ENCODE peak calls at places on chromosomes 12 and 14, in eight cellular contexts. Q is HCT116, A is A549, F is IMR-90, C is ovary, K is stomach, Y is heart left ventricle, I is body of pancreas. N is an unnamed sample.

GRCh38 chr12:96571101-96571862 is 81.9 kb downstream of the CFAP54 start:
- DNase-seq in Q (no peak), A (no peak), F (no peak), C (no peak), K (no peak), Y (no peak), I (no peak), N (no peak)

GRCh38 chr14:67360469-67361206 is 510 bp downstream of the EIF2S1 start:
- DNase-seq in Q (no peak), A (peak; percentile 12), F (no peak), C (no peak), K (no peak), Y (no peak), I (no peak), N (no peak)

GRCh38 chr12:47017901-47018479 is 61.4 kb upstream of the PCED1B start:
- DNase-seq in Q (no peak), A (peak; percentile 22), F (peak; percentile 28), C (no peak), K (no peak), Y (no peak), I (no peak), N (no peak)

GRCh38 chr12:116863275-116863767 is 17.9 kb downstream of the HRK start:
- DNase-seq in Q (peak; percentile 54), A (no peak), F (peak; percentile 75), C (no peak), K (no peak), Y (no peak), I (no peak), N (no peak)

GRCh38 chr12:34393086-34393820 is 371.0 kb downstream of the ALG10 start:
- DNase-seq in Q (no peak), A (no peak), F (no peak), C (peak; percentile 15), K (peak; percentile 14), Y (peak; percentile 50), I (no peak), N (peak; percentile 49)

GRCh38 chr14:63875311-63875710 is 22.5 kb downstream of the SYNE2 start:
- DNase-seq in Q (no peak), A (no peak), F (peak; percentile 91), C (no peak), K (no peak), Y (no peak), I (no peak), N (no peak)

GRCh38 chr14:51318777-51319176 is 78.7 kb downstream of the TMX1 start:
- DNase-seq in Q (no peak), A (no peak), F (no peak), C (no peak), K (no peak), Y (no peak), I (no peak), N (no peak)

GRCh38 chr12:22443379-22444316 is 100.7 kb downstream of the C2CD5 start:
- DNase-seq in Q (peak; percentile 75), A (peak; percentile 51), F (peak; percentile 79), C (peak; percentile 52), K (peak; percentile 69), Y (no peak), I (peak; percentile 62), N (peak; percentile 78)

GRCh38 chr12:47080725-47081502 is 1.2 kb upstream of the AMIGO2 start:
- DNase-seq in Q (no peak), A (no peak), F (peak; percentile 50), C (peak; percentile 70), K (peak; percentile 50), Y (peak; percentile 81), I (peak; percentile 27), N (peak; percentile 87)

GRCh38 chr12:17372508-17372907 is 717.5 kb downstream of the RERGL start:
- DNase-seq in Q (no peak), A (no peak), F (no peak), C (no peak), K (no peak), Y (no peak), I (no peak), N (no peak)

GRCh38 chr12:62268956-62269355 is 8.8 kb downstream of the USP15 start:
- DNase-seq in Q (no peak), A (no peak), F (peak; percentile 85), C (no peak), K (no peak), Y (no peak), I (no peak), N (no peak)

GRCh38 chr12:85029456-85029855 is 6.6 kb downstream of the TSPAN19 start:
- DNase-seq in Q (peak; percentile 21), A (peak; percentile 16), F (peak; percentile 26), C (no peak), K (no peak), Y (no peak), I (no peak), N (no peak)

GRCh38 chr14:38721822-38722431 is 381.1 kb downstream of the SEC23A start:
- DNase-seq in Q (peak; percentile 40), A (peak; percentile 18), F (peak; percentile 31), C (no peak), K (peak; percentile 65), Y (no peak), I (peak; percentile 76), N (no peak)

GRCh38 chr12:31999692-32000091 is 40.5 kb downstream of the RESF1 start:
- DNase-seq in Q (no peak), A (no peak), F (peak; percentile 1), C (no peak), K (no peak), Y (no peak), I (no peak), N (no peak)

GRCh38 chr14:32608880-32609279 is 279.8 kb downstream of the AKAP6 start:
- DNase-seq in Q (no peak), A (no peak), F (no peak), C (no peak), K (no peak), Y (no peak), I (no peak), N (no peak)

GRCh38 chr12:13179159-13180074 is 17.1 kb upstream of the EMP1 start:
- DNase-seq in Q (no peak), A (peak; percentile 33), F (peak; percentile 37), C (no peak), K (peak; percentile 64), Y (no peak), I (peak; percentile 38), N (peak; percentile 74)

DNA sequence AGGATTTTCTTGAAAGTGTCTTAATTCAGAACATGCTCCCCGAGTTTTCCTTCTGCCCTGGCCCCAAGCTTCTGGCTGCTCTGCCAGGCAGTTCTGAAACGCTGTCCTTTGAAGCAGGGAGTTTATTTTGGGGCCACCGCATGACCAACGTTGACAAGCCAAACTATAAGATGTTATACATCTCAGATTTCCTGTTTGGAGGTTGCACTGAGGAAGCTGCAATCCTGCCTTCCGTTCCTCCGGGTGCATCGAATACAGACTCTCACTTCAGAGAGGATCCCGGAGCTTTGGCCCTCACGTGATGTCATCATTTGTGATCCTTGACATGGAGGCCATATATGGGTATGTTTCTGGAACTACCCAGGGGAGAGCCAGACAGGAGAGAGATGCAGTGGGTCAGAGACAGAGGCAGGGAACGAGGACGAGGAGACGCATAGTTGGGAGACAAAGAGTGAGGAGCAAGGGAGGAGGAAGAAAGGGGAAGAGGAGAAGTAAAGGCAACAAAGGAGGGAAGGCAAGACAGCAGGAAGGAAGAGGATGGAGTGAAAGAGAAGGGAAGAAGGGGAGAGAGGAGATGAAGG is at the start of gene ASB2:
- DNase-seq in Q (no peak), A (no peak), F (peak; percentile 52), C (no peak), K (no peak), Y (no peak), I (no peak), N (peak; percentile 92)
- TF ChIP-seq POLR2A in Q (no peak), A (no peak), F (no peak), C (no peak), K (no peak), Y (peak; percentile 54), I (no peak), N (peak; percentile 94)

GRCh38 chr14:89037065-89037464 is 212.6 kb downstream of the TTC8 start:
- DNase-seq in Q (no peak), A (no peak), F (no peak), C (no peak), K (no peak), Y (no peak), I (no peak), N (no peak)

GRCh38 chr14:89040080-89040437 is 215.6 kb downstream of the TTC8 start:
- DNase-seq in Q (no peak), A (no peak), F (no peak), C (no peak), K (no peak), Y (no peak), I (no peak), N (no peak)

GRCh38 chr14:89042021-89042420 is 217.6 kb downstream of the TTC8 start:
- DNase-seq in Q (no peak), A (no peak), F (no peak), C (no peak), K (no peak), Y (no peak), I (no peak), N (no peak)

GRCh38 chr14:89040438-89041244 is 216.2 kb downstream of the TTC8 start:
- DNase-seq in Q (peak; percentile 73), A (peak; percentile 76), F (peak; percentile 86), C (peak; percentile 92), K (peak; percentile 94), Y (peak; percentile 93), I (peak; percentile 91), N (peak; percentile 95)

GRCh38 chr14:89041245-89041585 is 216.8 kb downstream of the TTC8 start:
- DNase-seq in Q (peak; percentile 27), A (no peak), F (no peak), C (no peak), K (peak; percentile 74), Y (no peak), I (peak; percentile 74), N (no peak)
- H3K27ac ChIP-seq in Q (peak overlapping the region; percentile 82), A (peak overlapping the region; percentile 81), F (peak overlapping the region; percentile 80), C (peak overlapping the region; percentile 78), K (peak overlapping the region; percentile 89), Y (peak overlapping the region; percentile 51), I (peak overlapping the region; percentile 92), N (peak overlapping the region; percentile 93)

GRCh38 chr14:54715244-54715643 is 148.3 kb downstream of the SAMD4A start:
- DNase-seq in Q (peak; percentile 4), A (no peak), F (peak; percentile 53), C (no peak), K (no peak), Y (no peak), I (no peak), N (no peak)

GRCh38 chr14:54712371-54712998 is 145.6 kb downstream of the SAMD4A start:
- DNase-seq in Q (no peak), A (no peak), F (peak; percentile 59), C (no peak), K (no peak), Y (no peak), I (no peak), N (no peak)

GRCh38 chr14:54711812-54712211 is 144.9 kb downstream of the SAMD4A start:
- DNase-seq in Q (no peak), A (no peak), F (no peak), C (no peak), K (no peak), Y (no peak), I (no peak), N (no peak)

GRCh38 chr14:54711312-54711711 is 144.4 kb downstream of the SAMD4A start:
- DNase-seq in Q (no peak), A (no peak), F (no peak), C (no peak), K (no peak), Y (no peak), I (no peak), N (no peak)

GRCh38 chr14:54713364-54713763 is 146.4 kb downstream of the SAMD4A start:
- DNase-seq in Q (no peak), A (no peak), F (peak; percentile 65), C (no peak), K (no peak), Y (no peak), I (no peak), N (no peak)
- H3K4me1 ChIP-seq in Q (no peaks in the 10 kb centered on the region), A (peaks cover 4% of the 10 kb centered on the region), F (peaks cover 25% of the 10 kb centered on the region), C (peaks cover 10% of the 10 kb centered on the region), K (peaks cover 34% of the 10 kb centered on the region), Y (peaks cover 70% of the 10 kb centered on the region), I (no peaks in the 10 kb centered on the region), N (peaks cover 59% of the 10 kb centered on the region)

GRCh38 chr14:106662947-106663346 is 1136.6 kb downstream of the TMEM121 start:
- DNase-seq in Q (no peak), A (no peak), F (no peak), C (no peak), K (no peak), Y (no peak), I (no peak), N (no peak)
- TF ChIP-seq POLR2A in Q (no peak), A (no peak), F (no peak), C (no peak), K (no peak), Y (no peak), I (no peak), N (no peak)

N was measured in sigmoid colon.